ENCODE peak calls at places on chromosomes 5 and 9, in four cellular contexts. A, D, X and C are unnamed samples.

GRCh38 chr5:143176048-143176447 is 227.4 kb downstream of the NR3C1 start:
- DNase-seq in D (no peak), X (no peak), A (no peak), C (no peak)

GRCh38 chr5:132812123-132812948 is 766 bp upstream of the SOWAHA start:
- DNase-seq in D (no peak), X (no peak), A (no peak), C (no peak)

GRCh38 chr9:130689937-130690700 is 3.5 kb upstream of the EXOSC2 start:
- DNase-seq in X (peak), D (no peak), A (peak), C (no peak)

GRCh38 chr9:5870691-5871090 is 20.0 kb upstream of the MLANA start:
- DNase-seq in X (no peak), A (no peak), D (no peak), C (no peak)

GRCh38 chr5:5605170-5605764 is 182.8 kb downstream of the ICE1 start:
- DNase-seq in A (no peak), D (no peak), X (no peak), C (no peak)

GRCh38 chr5:170614071-170614490 is 110.3 kb downstream of the KCNIP1 start:
- DNase-seq in D (no peak), X (no peak), A (no peak), C (no peak)

GRCh38 chr5:132243366-132243977 is 14.0 kb upstream of the PDLIM4 start:
- DNase-seq in D (no peak), A (no peak), X (no peak), C (no peak)

GRCh38 chr5:112691341-112691685 is 46.4 kb upstream of the APC start:
- DNase-seq in D (no peak), X (no peak), A (no peak), C (no peak)

GRCh38 chr5:131305138-131305650 is 41.3 kb downstream of the CDC42SE2 start:
- DNase-seq in D (no peak), A (no peak), X (no peak), C (no peak)

GRCh38 chr5:139077899-139078298 is 120.3 kb downstream of the SIL1 start:
- DNase-seq in A (no peak), D (no peak), X (no peak), C (no peak)

GRCh38 chr5:1524481-1524798 is 680 bp upstream of the LPCAT1 start:
- DNase-seq in X (no peak), A (no peak), D (no peak), C (no peak)

GRCh38 chr9:16825971-16826370 is 44.5 kb downstream of the BNC2 start:
- DNase-seq in A (no peak), D (no peak), X (no peak), C (no peak)

GRCh38 chr5:142637871-142638270 is 48.0 kb downstream of the FGF1 start:
- DNase-seq in A (no peak), D (no peak), X (no peak), C (no peak)

GRCh38 chr5:178627259-178627598 is 379 bp upstream of the CLK4 start:
- DNase-seq in A (no peak), D (no peak), X (no peak), C (no peak)
- TF ChIP-seq SPI1 in A (no peak), D (no peak), X (no peak), C (no peak)

DNA sequence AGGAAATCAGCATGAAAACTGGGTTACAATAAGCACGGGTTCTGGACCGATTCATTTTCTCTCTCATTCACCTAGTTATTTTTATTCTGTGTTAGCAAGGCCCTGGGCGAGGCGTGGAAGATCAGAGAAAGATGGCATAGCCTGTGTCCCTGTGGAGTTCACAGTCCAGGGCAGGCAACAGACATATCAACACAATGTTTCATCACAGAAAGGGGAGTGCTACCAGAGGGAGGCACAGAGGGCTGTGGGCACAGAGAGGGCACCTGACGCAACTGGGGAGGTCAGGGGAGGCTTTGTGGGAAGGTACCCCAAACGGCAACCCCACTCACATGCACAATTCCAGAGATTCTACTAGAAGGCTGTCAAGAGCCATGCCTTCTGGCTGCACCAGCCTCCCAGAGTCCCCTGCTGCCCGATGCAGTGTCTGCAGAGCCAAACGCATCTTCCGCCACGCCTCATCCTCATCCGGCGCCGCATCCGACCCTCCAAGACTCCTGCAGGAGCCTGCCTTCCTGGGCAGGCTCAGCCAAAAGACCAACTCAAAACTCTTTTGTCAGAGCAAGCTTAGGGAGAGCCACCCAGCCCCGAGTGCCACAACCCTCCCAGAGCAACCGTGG is 1.4 kb downstream of the FAM193B start:
- DNase-seq in A (no peak), D (no peak), X (no peak), C (peak)
- TF ChIP-seq POLR2AphosphoS5 in A (no peak), D (no peak), X (no peak), C (no peak)

GRCh38 chr5:91478096-91478495 is 95.0 kb upstream of the ARRDC3 start:
- DNase-seq in D (no peak), A (no peak), X (no peak), C (no peak)
- TF ChIP-seq SPI1 in D (no peak), A (no peak), X (no peak), C (no peak)

DNA sequence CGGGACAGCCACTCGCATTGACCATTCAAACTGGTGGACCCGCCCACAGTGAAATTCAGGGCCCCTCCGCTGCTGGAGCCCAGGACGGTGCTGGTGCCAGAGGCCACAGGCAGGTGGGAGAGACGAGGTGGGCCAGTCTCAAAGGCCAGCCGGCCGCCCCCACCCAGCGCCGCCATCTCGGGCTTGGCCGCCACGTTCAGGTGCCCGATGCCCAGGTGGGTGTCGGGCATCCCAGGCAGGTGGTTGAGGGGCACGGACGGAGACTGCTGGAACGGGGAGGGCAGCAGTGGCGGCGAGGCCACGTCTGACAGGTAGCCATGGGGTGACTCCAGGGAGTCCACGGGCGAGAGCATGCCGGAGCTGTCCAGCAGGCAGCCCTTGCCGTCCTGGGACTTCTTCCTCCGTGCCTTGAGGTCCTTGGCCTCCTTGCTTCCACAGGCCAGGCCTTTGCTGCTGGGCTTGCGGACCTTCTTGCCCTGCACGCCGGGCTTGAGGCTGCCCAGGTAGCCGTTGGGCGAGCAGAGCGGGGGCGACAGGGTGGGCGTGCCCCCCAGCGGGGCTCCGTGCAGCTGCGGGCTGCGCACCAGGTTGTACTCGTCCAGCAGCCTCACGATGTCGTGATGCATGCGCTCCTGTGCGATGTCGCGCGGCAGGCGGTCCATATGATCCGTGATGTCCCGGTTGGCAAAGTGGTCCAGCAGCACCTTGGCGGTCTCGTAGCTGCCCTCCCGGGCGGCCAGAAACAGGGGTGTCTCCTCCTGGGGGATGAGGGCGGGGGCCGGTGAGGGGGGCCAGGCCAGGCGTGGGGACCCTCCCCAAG is 14.2 kb upstream of the SEC16A start:
- DNase-seq in D (no peak), A (no peak), X (no peak), C (no peak)
- TF ChIP-seq POLR2AphosphoS5 in D (no peak), A (no peak), X (no peak), C (no peak)

GRCh38 chr5:148759101-148759500 is 67.3 kb upstream of the ADRB2 start:
- DNase-seq in A (no peak), X (no peak), D (no peak), C (peak)

GRCh38 chr5:148769941-148770340 is 56.5 kb upstream of the ADRB2 start:
- DNase-seq in A (no peak), D (no peak), X (no peak), C (no peak)

GRCh38 chr5:148768801-148769415 is 57.5 kb upstream of the ADRB2 start:
- DNase-seq in D (no peak), A (no peak), X (no peak), C (no peak)

GRCh38 chr5:148760945-148761638 is 65.3 kb upstream of the ADRB2 start:
- DNase-seq in A (peak), X (no peak), D (no peak), C (peak)

GRCh38 chr5:148765061-148765460 is 61.4 kb upstream of the ADRB2 start:
- DNase-seq in A (no peak), X (no peak), D (no peak), C (no peak)
- TF ChIP-seq SPI1 in A (no peak), X (no peak), D (no peak), C (no peak)

GRCh38 chr9:76413658-76414057 is 19.4 kb upstream of the RFK start:
- DNase-seq in D (no peak), X (no peak), A (no peak), C (no peak)

GRCh38 chr9:76417394-76417793 is 23.2 kb upstream of the RFK start:
- DNase-seq in X (no peak), A (no peak), D (no peak), C (no peak)

GRCh38 chr9:76415154-76415553 is 20.9 kb upstream of the RFK start:
- DNase-seq in D (no peak), A (no peak), X (no peak), C (no peak)

GRCh38 chr9:76414656-76415055 is 20.4 kb upstream of the RFK start:
- DNase-seq in X (no peak), A (peak), D (no peak), C (no peak)

GRCh38 chr9:76415731-76416130 is 21.5 kb upstream of the RFK start:
- DNase-seq in A (no peak), D (no peak), X (no peak), C (no peak)
- TF ChIP-seq POLR2AphosphoS5 in A (no peak), D (no peak), X (no peak), C (no peak)

GRCh38 chr9:126592461-126592860 is 21.3 kb upstream of the LMX1B start:
- DNase-seq in A (no peak), X (no peak), D (no peak), C (no peak)

GRCh38 chr9:126591922-126592321 is 21.8 kb upstream of the LMX1B start:
- DNase-seq in X (no peak), D (no peak), A (no peak), C (no peak)

GRCh38 chr9:126588491-126589168 is 25.1 kb upstream of the LMX1B start:
- DNase-seq in X (no peak), A (no peak), D (no peak), C (no peak)

GRCh38 chr9:126589349-126589748 is 24.4 kb upstream of the LMX1B start:
- DNase-seq in X (no peak), A (no peak), D (no peak), C (no peak)

DNA sequence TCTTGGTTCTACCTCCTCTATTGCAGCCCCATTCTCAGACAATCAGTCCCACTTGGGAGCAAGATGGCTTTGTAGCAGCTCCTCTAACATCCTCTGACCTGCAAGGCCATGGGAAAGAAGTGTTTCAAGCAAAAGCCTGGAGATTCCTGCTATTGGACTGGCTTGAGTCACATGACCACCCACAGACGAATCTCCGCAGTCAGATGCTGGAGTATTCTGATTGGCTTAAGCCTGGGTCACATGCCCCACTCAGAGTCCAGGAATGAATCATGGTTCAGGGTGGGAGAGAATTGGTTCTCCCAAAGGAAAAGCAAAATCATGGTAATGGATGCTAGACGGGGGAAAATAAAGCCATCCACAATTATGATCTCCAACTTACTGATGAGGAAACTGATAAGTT is 22.6 kb upstream of the LMX1B start:
- DNase-seq in A (no peak), D (no peak), X (peak), C (no peak)
- TF ChIP-seq SPI1 in A (no peak), D (no peak), X (no peak), C (no peak)

DNA sequence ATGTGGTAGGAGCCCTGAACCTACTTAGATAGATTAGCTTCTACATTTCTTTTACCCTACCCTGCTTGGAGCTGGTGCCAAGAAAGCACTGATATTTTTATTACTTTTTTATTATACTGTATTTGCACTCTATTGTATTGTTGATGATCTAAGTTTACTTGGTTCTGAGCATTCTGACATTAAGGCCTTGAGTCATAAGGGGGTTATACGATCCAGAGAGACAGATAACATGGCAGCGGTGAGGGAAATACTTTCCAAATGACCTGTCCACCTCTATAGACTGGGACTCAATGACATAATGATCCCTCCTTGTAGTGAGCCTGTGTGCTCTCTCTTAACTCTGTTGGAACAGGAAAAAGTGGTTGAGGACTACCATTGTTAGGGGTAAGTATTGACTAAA is 176.3 kb downstream of the MAN2A1 start:
- DNase-seq in A (no peak), X (no peak), D (no peak), C (no peak)
- TF ChIP-seq POLR2AphosphoS5 in A (no peak), X (no peak), D (no peak), C (no peak)

GRCh38 chr9:136119259-136120118 is 814 bp upstream of the TMEM250 start:
- DNase-seq in D (no peak), A (no peak), X (peak), C (no peak)
- TF ChIP-seq SPI1 in D (no peak), A (no peak), X (no peak), C (no peak)